ENCODE peak calls at places on chromosomes 2 and 18, in six cellular contexts. One of them, this sample, is unnamed.

GRCh38 chr2:30233142-30233961 is 2.0 kb downstream of the LBH start:
- DNase-seq in upper lobe of right lung: no peak
- DNase-seq in uterus: no peak
- DNase-seq in colonic mucosa: no peak
- DNase-seq in spleen: peak; percentile 32
- DNase-seq in AG09309: no peak
- DNase-seq in this sample: no peak

GRCh38 chr2:209426432-209426831 is 2.6 kb downstream of the MAP2 start:
- DNase-seq in upper lobe of right lung: no peak
- DNase-seq in uterus: no peak
- DNase-seq in colonic mucosa: no peak
- DNase-seq in AG09309: no peak
- DNase-seq in spleen: no peak
- DNase-seq in this sample: no peak

GRCh38 chr2:135011633-135012032 is 35.6 kb downstream of the MAP3K19 start:
- DNase-seq in upper lobe of right lung: no peak
- DNase-seq in colonic mucosa: no peak
- DNase-seq in AG09309: no peak
- DNase-seq in spleen: no peak
- DNase-seq in uterus: no peak
- DNase-seq in this sample: no peak

GRCh38 chr2:27050281-27050995 is 1.0 kb upstream of the AGBL5 start:
- DNase-seq in spleen: peak; percentile 93
- DNase-seq in AG09309: peak; percentile 92
- DNase-seq in upper lobe of right lung: peak; percentile 89
- DNase-seq in colonic mucosa: peak; percentile 97
- DNase-seq in uterus: peak; percentile 96
- DNase-seq in this sample: peak; percentile 84

GRCh38 chr2:146651361-146651760 is 1193.5 kb upstream of the ACVR2A start:
- DNase-seq in upper lobe of right lung: no peak
- DNase-seq in spleen: no peak
- DNase-seq in colonic mucosa: no peak
- DNase-seq in AG09309: no peak
- DNase-seq in uterus: no peak
- DNase-seq in this sample: no peak

GRCh38 chr2:194301946-194302345 is 1355.1 kb upstream of the SLC39A10 start:
- DNase-seq in colonic mucosa: no peak
- DNase-seq in spleen: no peak
- DNase-seq in upper lobe of right lung: no peak
- DNase-seq in AG09309: no peak
- DNase-seq in uterus: no peak
- DNase-seq in this sample: no peak

GRCh38 chr2:106843910-106844250 is 42.1 kb downstream of the ST6GAL2 start:
- DNase-seq in uterus: no peak
- DNase-seq in spleen: no peak
- DNase-seq in upper lobe of right lung: no peak
- DNase-seq in AG09309: no peak
- DNase-seq in colonic mucosa: no peak
- DNase-seq in this sample: no peak

GRCh38 chr18:56085561-56085960 is 497.6 kb upstream of the TCF4 start:
- DNase-seq in upper lobe of right lung: no peak
- DNase-seq in colonic mucosa: no peak
- DNase-seq in spleen: no peak
- DNase-seq in uterus: peak; percentile 55
- DNase-seq in AG09309: peak; percentile 76
- DNase-seq in this sample: no peak

GRCh38 chr18:69531973-69532372 is 131.3 kb downstream of the DOK6 start:
- DNase-seq in upper lobe of right lung: no peak
- DNase-seq in spleen: no peak
- DNase-seq in AG09309: no peak
- DNase-seq in colonic mucosa: no peak
- DNase-seq in uterus: no peak
- DNase-seq in this sample: no peak

GRCh38 chr18:54147439-54147838 is 77.0 kb downstream of the MBD2 start:
- DNase-seq in upper lobe of right lung: no peak
- DNase-seq in uterus: no peak
- DNase-seq in spleen: no peak
- DNase-seq in AG09309: no peak
- DNase-seq in colonic mucosa: no peak
- DNase-seq in this sample: no peak

GRCh38 chr2:107687087-107687486 is 139.6 kb upstream of the RGPD4 start:
- DNase-seq in AG09309: no peak
- DNase-seq in uterus: no peak
- DNase-seq in colonic mucosa: no peak
- DNase-seq in upper lobe of right lung: no peak
- DNase-seq in spleen: no peak
- DNase-seq in this sample: peak; percentile 12

GRCh38 chr2:179854891-179855290 is 6.5 kb downstream of the ZNF385B start:
- DNase-seq in uterus: no peak
- DNase-seq in upper lobe of right lung: no peak
- DNase-seq in colonic mucosa: no peak
- DNase-seq in spleen: no peak
- DNase-seq in AG09309: no peak
- DNase-seq in this sample: no peak

GRCh38 chr2:106961328-106961727 is 75.4 kb upstream of the ST6GAL2 start:
- DNase-seq in colonic mucosa: no peak
- DNase-seq in uterus: no peak
- DNase-seq in spleen: no peak
- DNase-seq in upper lobe of right lung: no peak
- DNase-seq in AG09309: no peak
- DNase-seq in this sample: no peak

GRCh38 chr2:188345020-188345419 is 53.3 kb downstream of the GULP1 start:
- DNase-seq in uterus: no peak
- DNase-seq in AG09309: no peak
- DNase-seq in colonic mucosa: no peak
- DNase-seq in upper lobe of right lung: no peak
- DNase-seq in spleen: no peak
- DNase-seq in this sample: no peak

GRCh38 chr2:181311841-181312240 is 145.3 kb upstream of the ITGA4 start:
- DNase-seq in upper lobe of right lung: no peak
- DNase-seq in spleen: peak; percentile 79
- DNase-seq in colonic mucosa: no peak
- DNase-seq in uterus: no peak
- DNase-seq in AG09309: no peak
- DNase-seq in this sample: no peak

GRCh38 chr2:232870002-232870765 is at the start of gene SNORC:
- DNase-seq in spleen: no peak
- DNase-seq in AG09309: no peak
- DNase-seq in uterus: no peak
- DNase-seq in upper lobe of right lung: peak; percentile 40
- DNase-seq in colonic mucosa: no peak
- DNase-seq in this sample: peak; percentile 30

GRCh38 chr2:239114119-239114581 is 266.3 kb downstream of the TWIST2 start:
- DNase-seq in AG09309: no peak
- DNase-seq in spleen: no peak
- DNase-seq in upper lobe of right lung: no peak
- DNase-seq in colonic mucosa: peak; percentile 27
- DNase-seq in uterus: no peak
- DNase-seq in this sample: no peak

GRCh38 chr2:133817680-133818566 is 249.7 kb upstream of the NCKAP5 start:
- DNase-seq in upper lobe of right lung: no peak
- DNase-seq in spleen: no peak
- DNase-seq in AG09309: peak; percentile 96
- DNase-seq in colonic mucosa: no peak
- DNase-seq in uterus: no peak
- DNase-seq in this sample: no peak

GRCh38 chr2:168913171-168913484 is 12.0 kb downstream of the G6PC2 start:
- DNase-seq in uterus: no peak
- DNase-seq in spleen: no peak
- DNase-seq in upper lobe of right lung: no peak
- DNase-seq in AG09309: no peak
- DNase-seq in colonic mucosa: no peak
- DNase-seq in this sample: no peak

GRCh38 chr2:48345176-48345575 is 184.8 kb upstream of the STON1 start:
- DNase-seq in uterus: no peak
- DNase-seq in upper lobe of right lung: no peak
- DNase-seq in spleen: no peak
- DNase-seq in colonic mucosa: no peak
- DNase-seq in AG09309: no peak
- DNase-seq in this sample: no peak
- H3K4me3 ChIP-seq in uterus: no peak overlapping the region
- H3K4me3 ChIP-seq in upper lobe of right lung: no peak overlapping the region
- H3K4me3 ChIP-seq in spleen: no peak overlapping the region
- H3K4me3 ChIP-seq in colonic mucosa: no peak overlapping the region
- H3K4me3 ChIP-seq in AG09309: no peak overlapping the region
- H3K4me3 ChIP-seq in this sample: no peak overlapping the region

DNA sequence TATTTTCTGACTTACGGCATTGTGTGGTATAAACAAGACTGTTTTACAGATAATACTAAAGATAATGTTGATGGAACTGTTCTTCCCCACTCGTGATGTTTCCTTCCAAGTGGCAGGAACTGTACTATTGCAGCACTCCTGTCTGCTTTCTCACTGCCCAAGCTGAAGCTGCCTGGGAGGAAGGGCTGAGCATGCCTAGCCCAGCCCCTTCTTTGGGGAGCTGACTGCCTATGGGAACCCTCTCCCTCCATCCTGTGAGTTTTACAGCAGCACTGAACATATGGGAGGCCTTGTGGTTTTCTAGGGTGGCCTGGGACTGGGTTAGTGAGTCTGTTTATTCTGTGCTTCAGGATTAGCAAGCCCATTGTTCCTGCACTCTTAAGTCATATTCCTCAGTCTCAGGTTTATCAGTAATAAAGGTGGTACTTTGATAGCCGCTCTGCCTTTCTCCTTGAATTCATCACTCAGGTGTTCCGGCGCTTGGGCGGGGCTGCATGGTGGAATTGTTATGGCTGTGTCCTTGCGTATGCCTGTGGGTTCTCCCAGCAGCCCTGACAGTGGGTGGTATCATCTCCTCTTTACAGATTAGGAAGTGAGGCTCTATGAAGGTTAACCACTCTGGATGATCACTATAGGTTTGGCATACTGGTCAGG is 379.7 kb downstream of the PTPRM start:
- DNase-seq in colonic mucosa: peak; percentile 44
- DNase-seq in upper lobe of right lung: no peak
- DNase-seq in spleen: no peak
- DNase-seq in AG09309: peak; percentile 31
- DNase-seq in uterus: no peak
- DNase-seq in this sample: no peak
- H3K4me3 ChIP-seq in colonic mucosa: no peak overlapping the region
- H3K4me3 ChIP-seq in upper lobe of right lung: peak overlapping the region; percentile 23
- H3K4me3 ChIP-seq in spleen: no peak overlapping the region
- H3K4me3 ChIP-seq in AG09309: peak overlapping the region; percentile 31
- H3K4me3 ChIP-seq in uterus: no peak overlapping the region
- H3K4me3 ChIP-seq in this sample: no peak overlapping the region

GRCh38 chr2:15367205-15367604 is 193.9 kb downstream of the NBAS start:
- DNase-seq in upper lobe of right lung: no peak
- DNase-seq in spleen: no peak
- DNase-seq in AG09309: no peak
- DNase-seq in colonic mucosa: no peak
- DNase-seq in uterus: no peak
- DNase-seq in this sample: no peak
- H3K4me3 ChIP-seq in upper lobe of right lung: no peak overlapping the region
- H3K4me3 ChIP-seq in spleen: no peak overlapping the region
- H3K4me3 ChIP-seq in AG09309: no peak overlapping the region
- H3K4me3 ChIP-seq in colonic mucosa: no peak overlapping the region
- H3K4me3 ChIP-seq in uterus: no peak overlapping the region
- H3K4me3 ChIP-seq in this sample: no peak overlapping the region

GRCh38 chr2:223088866-223089265 is 36.9 kb downstream of the KCNE4 start:
- DNase-seq in uterus: no peak
- DNase-seq in colonic mucosa: no peak
- DNase-seq in spleen: no peak
- DNase-seq in AG09309: no peak
- DNase-seq in upper lobe of right lung: no peak
- DNase-seq in this sample: no peak
- H3K4me3 ChIP-seq in uterus: no peak overlapping the region
- H3K4me3 ChIP-seq in colonic mucosa: no peak overlapping the region
- H3K4me3 ChIP-seq in spleen: no peak overlapping the region
- H3K4me3 ChIP-seq in AG09309: no peak overlapping the region
- H3K4me3 ChIP-seq in upper lobe of right lung: no peak overlapping the region
- H3K4me3 ChIP-seq in this sample: no peak overlapping the region

GRCh38 chr2:112784199-112785189 is at the start of gene IL1A:
- DNase-seq in spleen: no peak
- DNase-seq in upper lobe of right lung: no peak
- DNase-seq in AG09309: peak; percentile 16
- DNase-seq in colonic mucosa: peak; percentile 30
- DNase-seq in uterus: no peak
- DNase-seq in this sample: no peak
- H3K4me3 ChIP-seq in spleen: no peak within 1 kb of the TSS
- H3K4me3 ChIP-seq in upper lobe of right lung: peak within 1 kb of the TSS; percentile 4
- H3K4me3 ChIP-seq in AG09309: no peak within 1 kb of the TSS
- H3K4me3 ChIP-seq in colonic mucosa: no peak within 1 kb of the TSS
- H3K4me3 ChIP-seq in uterus: no peak within 1 kb of the TSS
- H3K4me3 ChIP-seq in this sample: no peak within 1 kb of the TSS

DNA sequence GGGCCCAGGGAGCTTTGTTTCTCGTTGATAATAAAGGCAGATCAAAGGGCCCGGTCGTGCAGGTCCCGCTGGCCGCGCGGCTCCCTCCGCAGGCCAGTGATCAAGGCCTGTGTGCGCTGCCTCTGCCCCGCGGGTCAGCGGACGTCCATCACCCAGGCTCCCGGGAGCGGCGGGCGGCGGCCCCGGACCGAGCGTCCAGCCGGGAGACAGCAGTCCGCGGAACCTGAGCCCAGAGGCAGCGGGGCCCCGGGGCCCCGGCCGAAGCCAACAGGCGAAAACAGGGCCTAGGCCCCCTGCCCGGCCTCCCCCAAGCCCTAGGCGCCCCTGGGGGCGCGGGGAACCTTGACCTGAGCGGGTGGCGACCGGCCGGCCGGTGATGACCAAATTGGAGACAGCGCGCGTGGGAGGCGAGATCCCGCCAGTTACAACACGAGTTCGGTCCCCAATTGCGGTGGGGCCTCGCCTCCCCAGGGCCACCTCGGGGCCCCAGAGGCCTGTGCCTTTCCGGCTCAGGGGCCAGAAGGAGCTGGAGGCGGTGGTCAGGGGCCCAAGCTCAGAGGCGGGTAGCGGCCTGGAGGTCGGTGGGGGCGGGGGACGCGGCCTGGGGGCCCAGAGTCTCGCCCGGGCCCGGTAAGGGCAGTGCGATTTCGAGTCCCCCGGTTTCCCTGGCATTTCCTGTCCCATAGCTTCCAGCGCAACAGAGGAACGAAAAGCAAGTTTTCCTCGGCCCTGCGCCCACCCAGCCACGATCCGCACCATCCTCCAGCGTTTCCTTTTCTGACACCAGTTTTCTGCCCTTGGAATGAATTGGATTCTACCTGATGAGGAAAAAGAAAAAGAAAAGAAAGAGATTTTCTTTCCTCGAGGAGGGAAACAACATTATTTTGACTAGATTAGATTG is 5.9 kb downstream of the SP9 start:
- DNase-seq in AG09309: no peak
- DNase-seq in spleen: peak; percentile 78
- DNase-seq in uterus: no peak
- DNase-seq in colonic mucosa: no peak
- DNase-seq in upper lobe of right lung: no peak
- DNase-seq in this sample: peak; percentile 24
- H3K4me3 ChIP-seq in AG09309: peak overlapping the region; percentile 42
- H3K4me3 ChIP-seq in spleen: peak overlapping the region; percentile 4
- H3K4me3 ChIP-seq in uterus: no peak overlapping the region
- H3K4me3 ChIP-seq in colonic mucosa: no peak overlapping the region
- H3K4me3 ChIP-seq in upper lobe of right lung: no peak overlapping the region
- H3K4me3 ChIP-seq in this sample: peak overlapping the region; percentile 36

GRCh38 chr18:77133920-77134496 is 1.4 kb upstream of the MBP start:
- DNase-seq in AG09309: no peak
- DNase-seq in colonic mucosa: peak; percentile 48
- DNase-seq in spleen: peak; percentile 89
- DNase-seq in uterus: no peak
- DNase-seq in upper lobe of right lung: no peak
- DNase-seq in this sample: peak; percentile 71
- H3K4me3 ChIP-seq in AG09309: no peak overlapping the region
- H3K4me3 ChIP-seq in colonic mucosa: peak overlapping the region; percentile 91
- H3K4me3 ChIP-seq in spleen: no peak overlapping the region
- H3K4me3 ChIP-seq in uterus: no peak overlapping the region
- H3K4me3 ChIP-seq in upper lobe of right lung: peak overlapping the region; percentile 85
- H3K4me3 ChIP-seq in this sample: peak overlapping the region; percentile 89